ENCODE peak calls at places on chromosomes 13 and 19, in six cellular contexts. One of them, this sample, is unnamed. For H3K36me3, the result is how much of the 10 kb centered on the place peaks cover.

GRCh38 chr13:20461860-20462532 is 63.7 kb downstream of the CRYL1 start:
- DNase-seq in CD8-positive, alpha-beta T cell: no peak
- DNase-seq in tibial artery: no peak
- DNase-seq in PC-3: no peak
- DNase-seq in uterus: peak
- DNase-seq in ovary: no peak
- DNase-seq in this sample: no peak

GRCh38 chr13:107003911-107004310 is 436.0 kb upstream of the ARGLU1 start:
- DNase-seq in CD8-positive, alpha-beta T cell: no peak
- DNase-seq in tibial artery: no peak
- DNase-seq in PC-3: no peak
- DNase-seq in uterus: no peak
- DNase-seq in ovary: no peak
- DNase-seq in this sample: no peak

GRCh38 chr13:51525567-51526165 is 58.6 kb upstream of the WDFY2 start:
- DNase-seq in CD8-positive, alpha-beta T cell: no peak
- DNase-seq in tibial artery: no peak
- DNase-seq in PC-3: peak
- DNase-seq in uterus: no peak
- DNase-seq in ovary: no peak
- DNase-seq in this sample: no peak

GRCh38 chr13:74867460-74867859 is 614.5 kb downstream of the TBC1D4 start:
- DNase-seq in CD8-positive, alpha-beta T cell: no peak
- DNase-seq in tibial artery: no peak
- DNase-seq in PC-3: peak
- DNase-seq in uterus: no peak
- DNase-seq in ovary: no peak
- DNase-seq in this sample: no peak

GRCh38 chr13:110306340-110306959 is 507 bp downstream of the COL4A1 start:
- DNase-seq in CD8-positive, alpha-beta T cell: no peak
- DNase-seq in tibial artery: peak
- DNase-seq in PC-3: no peak
- DNase-seq in uterus: peak
- DNase-seq in ovary: peak
- DNase-seq in this sample: no peak

GRCh38 chr13:113849546-113849945 is 14.3 kb downstream of the GAS6 start:
- DNase-seq in CD8-positive, alpha-beta T cell: no peak
- DNase-seq in tibial artery: no peak
- DNase-seq in PC-3: peak
- DNase-seq in uterus: no peak
- DNase-seq in ovary: no peak
- DNase-seq in this sample: no peak

GRCh38 chr19:44603201-44603945 is 10.0 kb upstream of the IGSF23 start:
- DNase-seq in CD8-positive, alpha-beta T cell: no peak
- DNase-seq in tibial artery: no peak
- DNase-seq in PC-3: peak
- DNase-seq in uterus: no peak
- DNase-seq in ovary: no peak
- DNase-seq in this sample: no peak

GRCh38 chr19:38745316-38745715 is 1.0 kb upstream of the CAPN12 start:
- DNase-seq in CD8-positive, alpha-beta T cell: no peak
- DNase-seq in tibial artery: no peak
- DNase-seq in PC-3: no peak
- DNase-seq in uterus: no peak
- DNase-seq in ovary: no peak
- DNase-seq in this sample: no peak

GRCh38 chr19:33267706-33268105 is 34.6 kb downstream of the CEBPA start:
- DNase-seq in CD8-positive, alpha-beta T cell: no peak
- DNase-seq in tibial artery: no peak
- DNase-seq in PC-3: no peak
- DNase-seq in uterus: no peak
- DNase-seq in ovary: no peak
- DNase-seq in this sample: no peak

GRCh38 chr13:73816702-73817101 is 317.5 kb downstream of the KLF12 start:
- DNase-seq in CD8-positive, alpha-beta T cell: no peak
- DNase-seq in tibial artery: no peak
- DNase-seq in PC-3: peak
- DNase-seq in uterus: no peak
- DNase-seq in ovary: no peak
- DNase-seq in this sample: no peak

GRCh38 chr19:3254520-3254919 is 30.1 kb downstream of the CELF5 start:
- DNase-seq in CD8-positive, alpha-beta T cell: no peak
- DNase-seq in tibial artery: no peak
- DNase-seq in PC-3: no peak
- DNase-seq in uterus: no peak
- DNase-seq in ovary: no peak
- DNase-seq in this sample: no peak

GRCh38 chr19:49605605-49606004 is 14.6 kb downstream of the PRR12 start:
- DNase-seq in CD8-positive, alpha-beta T cell: no peak
- DNase-seq in tibial artery: no peak
- DNase-seq in PC-3: no peak
- DNase-seq in uterus: no peak
- DNase-seq in ovary: no peak
- DNase-seq in this sample: no peak

GRCh38 chr19:49599378-49600298 is 8.7 kb downstream of the PRR12 start:
- DNase-seq in CD8-positive, alpha-beta T cell: no peak
- DNase-seq in tibial artery: no peak
- DNase-seq in PC-3: no peak
- DNase-seq in uterus: no peak
- DNase-seq in ovary: no peak
- DNase-seq in this sample: no peak

GRCh38 chr19:49601482-49602038 is 10.6 kb downstream of the PRR12 start:
- DNase-seq in CD8-positive, alpha-beta T cell: no peak
- DNase-seq in tibial artery: no peak
- DNase-seq in PC-3: no peak
- DNase-seq in uterus: no peak
- DNase-seq in ovary: no peak
- DNase-seq in this sample: no peak

GRCh38 chr19:49597703-49597974 is 6.7 kb downstream of the PRR12 start:
- DNase-seq in CD8-positive, alpha-beta T cell: no peak
- DNase-seq in tibial artery: no peak
- DNase-seq in PC-3: no peak
- DNase-seq in uterus: no peak
- DNase-seq in ovary: no peak
- DNase-seq in this sample: no peak

DNA sequence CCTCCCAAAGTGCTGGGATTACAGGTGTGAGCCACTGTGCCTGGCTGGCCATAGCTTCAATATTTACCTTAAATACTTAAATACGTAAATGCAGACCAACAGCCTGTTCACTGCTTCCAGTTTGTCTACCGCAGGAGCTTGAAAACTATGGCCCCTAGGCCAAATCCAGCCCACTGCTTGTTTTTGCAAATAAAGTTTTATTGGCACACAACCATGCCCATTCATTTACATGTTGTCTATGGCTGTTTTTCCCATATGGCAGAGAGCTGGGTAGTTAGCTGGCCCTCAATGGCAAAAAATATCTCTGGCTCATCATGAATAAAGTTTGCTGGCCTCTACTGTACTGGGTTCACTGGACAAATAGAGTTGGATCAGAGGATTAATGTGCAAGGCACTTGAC is 11.8 kb downstream of the PRR12 start:
- DNase-seq in CD8-positive, alpha-beta T cell: no peak
- DNase-seq in tibial artery: no peak
- DNase-seq in PC-3: no peak
- DNase-seq in uterus: no peak
- DNase-seq in ovary: no peak
- DNase-seq in this sample: no peak
- H3K36me3 ChIP-seq in CD8-positive, alpha-beta T cell: under half
- H3K36me3 ChIP-seq in tibial artery: half or more
- H3K36me3 ChIP-seq in PC-3: half or more
- H3K36me3 ChIP-seq in uterus: under half
- H3K36me3 ChIP-seq in ovary: under half
- H3K36me3 ChIP-seq in this sample: half or more

DNA sequence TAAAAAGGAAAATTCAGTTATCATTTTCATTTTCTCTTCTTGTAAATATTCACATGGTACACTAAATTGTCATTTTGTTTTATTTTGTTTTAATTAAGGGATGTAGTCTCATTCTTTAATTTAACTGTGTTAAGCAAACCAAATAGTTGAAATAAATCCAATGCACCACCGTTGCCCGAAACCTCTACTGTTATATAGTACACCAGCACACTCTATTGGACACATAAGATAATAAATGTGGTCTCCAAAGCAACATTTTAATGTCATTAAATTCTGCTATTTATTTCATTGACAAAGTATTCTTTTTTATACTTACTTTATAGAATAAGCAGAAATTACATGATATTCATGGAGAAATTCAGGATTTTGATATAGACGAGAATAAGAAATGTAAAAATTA is 156.4 kb upstream of the FREM2 start:
- DNase-seq in CD8-positive, alpha-beta T cell: no peak
- DNase-seq in tibial artery: no peak
- DNase-seq in PC-3: peak
- DNase-seq in uterus: no peak
- DNase-seq in ovary: no peak
- DNase-seq in this sample: no peak
- TF ChIP-seq CTCF in CD8-positive, alpha-beta T cell: no peak
- TF ChIP-seq CTCF in tibial artery: no peak
- TF ChIP-seq CTCF in PC-3: peak
- TF ChIP-seq CTCF in uterus: peak
- TF ChIP-seq CTCF in ovary: peak
- TF ChIP-seq CTCF in this sample: no peak

DNA sequence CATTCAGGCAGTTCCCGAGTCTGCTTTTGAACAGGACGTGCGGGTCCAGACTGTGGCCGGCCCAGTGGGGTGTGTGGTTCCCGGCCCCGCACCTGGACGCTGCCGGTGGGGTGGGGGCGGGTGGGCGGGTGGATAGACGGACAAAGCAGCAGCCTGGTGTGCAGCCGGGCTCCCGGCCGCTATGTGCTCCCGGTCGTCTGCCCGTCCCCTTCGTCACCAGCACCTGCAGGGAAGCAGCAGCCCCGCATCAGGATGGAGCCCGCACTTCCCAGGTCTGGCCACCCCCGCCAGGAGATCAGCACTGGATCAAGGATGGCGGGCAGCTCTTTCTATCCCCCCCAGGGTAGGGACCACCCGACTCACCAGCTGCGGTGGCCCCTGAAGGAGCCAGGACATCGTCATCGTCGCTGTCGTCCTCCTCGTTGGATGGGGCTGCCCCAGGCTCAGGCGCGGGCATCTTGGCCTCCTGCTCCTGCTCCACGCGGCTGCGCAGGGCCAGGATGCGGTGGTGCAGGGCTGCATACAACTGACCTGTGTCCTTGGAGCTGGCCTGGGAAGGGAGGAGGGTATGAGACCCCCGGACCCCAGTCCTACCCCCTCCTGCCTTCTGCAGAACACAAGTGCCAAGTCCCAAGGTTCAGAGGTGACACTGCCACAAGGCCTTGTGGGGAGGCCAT is 3.5 kb downstream of the CAPS start:
- DNase-seq in CD8-positive, alpha-beta T cell: no peak
- DNase-seq in tibial artery: no peak
- DNase-seq in PC-3: no peak
- DNase-seq in uterus: no peak
- DNase-seq in ovary: no peak
- DNase-seq in this sample: no peak
- H3K36me3 ChIP-seq in CD8-positive, alpha-beta T cell: under half
- H3K36me3 ChIP-seq in tibial artery: half or more
- H3K36me3 ChIP-seq in PC-3: under half
- H3K36me3 ChIP-seq in uterus: under half
- H3K36me3 ChIP-seq in ovary: under half
- H3K36me3 ChIP-seq in this sample: half or more

DNA sequence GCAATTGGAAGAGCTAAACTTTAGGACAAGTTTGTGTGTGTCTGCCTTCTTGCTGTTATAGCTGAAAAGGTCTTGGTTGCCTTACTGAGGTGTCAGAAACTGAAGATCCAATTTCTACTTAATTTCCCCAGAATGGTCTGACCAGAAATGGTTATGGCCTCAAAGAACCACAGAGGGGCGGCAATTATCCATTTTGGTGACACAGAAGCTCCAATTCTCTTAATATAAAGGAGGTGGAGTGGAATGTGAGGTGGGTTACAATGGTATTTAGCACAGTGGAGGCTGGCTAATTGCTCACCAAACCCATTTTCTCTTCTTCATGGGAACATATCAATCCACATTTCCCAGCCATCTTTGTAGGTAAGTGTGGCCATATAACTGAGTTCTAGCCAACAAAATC is 1157.2 kb downstream of the OLFM4 start:
- DNase-seq in CD8-positive, alpha-beta T cell: no peak
- DNase-seq in tibial artery: no peak
- DNase-seq in PC-3: peak
- DNase-seq in uterus: no peak
- DNase-seq in ovary: no peak
- DNase-seq in this sample: peak
- TF ChIP-seq CTCF in CD8-positive, alpha-beta T cell: no peak
- TF ChIP-seq CTCF in tibial artery: no peak
- TF ChIP-seq CTCF in PC-3: peak
- TF ChIP-seq CTCF in uterus: no peak
- TF ChIP-seq CTCF in ovary: no peak
- TF ChIP-seq CTCF in this sample: no peak

GRCh38 chr19:2047449-2048103 is 3.5 kb downstream of the MKNK2 start:
- DNase-seq in CD8-positive, alpha-beta T cell: no peak
- DNase-seq in tibial artery: peak
- DNase-seq in PC-3: peak
- DNase-seq in uterus: no peak
- DNase-seq in ovary: peak
- DNase-seq in this sample: no peak
- H3K36me3 ChIP-seq in CD8-positive, alpha-beta T cell: under half
- H3K36me3 ChIP-seq in tibial artery: under half
- H3K36me3 ChIP-seq in PC-3: under half
- H3K36me3 ChIP-seq in uterus: under half
- H3K36me3 ChIP-seq in ovary: under half
- H3K36me3 ChIP-seq in this sample: under half

DNA sequence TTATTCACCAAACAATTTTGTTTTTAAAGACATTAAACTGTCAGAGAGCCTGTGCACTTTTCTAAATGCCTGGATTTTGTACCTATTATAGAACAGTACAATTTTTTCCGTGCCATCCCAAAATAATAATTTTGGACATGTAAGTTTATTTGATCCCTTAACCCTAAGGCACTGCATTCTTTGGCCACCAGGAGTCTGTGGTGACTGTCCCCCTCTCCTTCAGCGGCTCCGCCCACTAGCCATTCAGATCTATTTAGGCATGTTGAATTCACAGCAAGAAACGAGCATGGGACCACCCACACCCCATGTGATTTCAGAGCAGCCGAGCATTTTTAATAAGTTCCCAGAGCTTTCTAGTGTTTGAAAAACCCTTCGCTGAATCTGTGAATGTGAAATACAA is 567.5 kb downstream of the MYO16 start:
- DNase-seq in CD8-positive, alpha-beta T cell: no peak
- DNase-seq in tibial artery: no peak
- DNase-seq in PC-3: no peak
- DNase-seq in uterus: no peak
- DNase-seq in ovary: no peak
- DNase-seq in this sample: peak
- TF ChIP-seq CTCF in CD8-positive, alpha-beta T cell: no peak
- TF ChIP-seq CTCF in tibial artery: no peak
- TF ChIP-seq CTCF in PC-3: no peak
- TF ChIP-seq CTCF in uterus: no peak
- TF ChIP-seq CTCF in ovary: no peak
- TF ChIP-seq CTCF in this sample: peak

GRCh38 chr19:35026418-35026817 is 3.9 kb upstream of the SCN1B start:
- DNase-seq in CD8-positive, alpha-beta T cell: no peak
- DNase-seq in tibial artery: no peak
- DNase-seq in PC-3: no peak
- DNase-seq in uterus: no peak
- DNase-seq in ovary: no peak
- DNase-seq in this sample: no peak
- H3K36me3 ChIP-seq in CD8-positive, alpha-beta T cell: half or more
- H3K36me3 ChIP-seq in tibial artery: half or more
- H3K36me3 ChIP-seq in PC-3: under half
- H3K36me3 ChIP-seq in uterus: under half
- H3K36me3 ChIP-seq in ovary: under half
- H3K36me3 ChIP-seq in this sample: half or more

This sample was measured in WERI-Rb-1.